ENCODE peak calls at places on chromosomes 6 and 20, in ten cellular contexts. Q is ascending aorta; W is neural crest cell; H is CD4-positive, alpha-beta T cell; F is psoas muscle; E is DMS53; U is activated CD4-positive, alpha-beta memory T cell treated with anti-CD3 and anti-CD28 coated beads for 36 hours; N is prostate gland; V is kidney epithelial cell; R is CD4-positive, alpha-beta memory T cell. Z is an unnamed sample.
A peak's percentile ranks its signal among the peaks of the same experiment; 100 is the strongest.

GRCh38 chr6:150874184-150874583 is 8.7 kb downstream of the MTHFD1L start:
- DNase-seq in Q (no peak), E (no peak), R (no peak), N (no peak), H (no peak), U (no peak), W (no peak), F (no peak), V (no peak), Z (no peak)

GRCh38 chr6:25630508-25631229 is 21.3 kb upstream of the SCGN start:
- DNase-seq in H (no peak), Q (no peak), E (no peak), U (no peak), F (no peak), W (no peak), V (no peak), R (no peak), N (no peak), Z (no peak)

GRCh38 chr6:151078655-151079054 is 161.1 kb upstream of the AKAP12 start:
- DNase-seq in F (no peak), V (no peak), Q (no peak), W (no peak), N (no peak), E (no peak), U (no peak), R (no peak), H (no peak), Z (no peak)

GRCh38 chr6:121055572-121056163 is 278.6 kb downstream of the TBC1D32 start:
- DNase-seq in R (peak; percentile 28), W (peak; percentile 9), U (no peak), F (no peak), Q (no peak), E (peak; percentile 62), V (no peak), N (no peak), H (no peak), Z (no peak)

GRCh38 chr6:70124882-70125535 is 177.9 kb downstream of the COL9A1 start:
- DNase-seq in Q (no peak), R (no peak), V (peak; percentile 39), E (no peak), W (no peak), U (no peak), N (no peak), F (no peak), H (no peak), Z (no peak)

GRCh38 chr6:97113170-97113569 is 169.8 kb downstream of the MMS22L start:
- DNase-seq in V (no peak), W (no peak), U (peak; percentile 30), E (no peak), N (no peak), H (no peak), R (no peak), F (no peak), Q (no peak), Z (no peak)

GRCh38 chr6:108113557-108114519 is 39.3 kb upstream of the OSTM1 start:
- DNase-seq in E (peak; percentile 60), U (peak; percentile 21), W (peak; percentile 46), R (no peak), N (no peak), H (no peak), F (peak; percentile 54), V (no peak), Q (no peak), Z (no peak)

GRCh38 chr6:36387440-36388303 is at the start of gene ETV7:
- DNase-seq in V (no peak), W (no peak), R (peak; percentile 35), H (peak; percentile 27), E (peak; percentile 73), U (peak; percentile 67), N (peak; percentile 23), Q (no peak), F (no peak), Z (no peak)

GRCh38 chr6:36121752-36122494 is 8.4 kb upstream of the MAPK13 start:
- DNase-seq in N (no peak), E (peak; percentile 6), V (no peak), R (no peak), H (no peak), Q (no peak), F (no peak), W (no peak), U (no peak), Z (no peak)

GRCh38 chr6:46265373-46265772 is 94.6 kb upstream of the ENPP5 start:
- DNase-seq in N (no peak), E (no peak), U (no peak), V (no peak), H (no peak), W (no peak), F (no peak), R (no peak), Q (no peak), Z (no peak)

GRCh38 chr6:108988291-108988690 is 106.4 kb downstream of the SESN1 start:
- DNase-seq in Q (no peak), E (no peak), H (no peak), V (no peak), F (no peak), W (no peak), N (no peak), U (no peak), R (no peak), Z (no peak)

GRCh38 chr20:62049342-62050165 is 16.1 kb downstream of the TAF4 start:
- DNase-seq in E (no peak), F (no peak), R (no peak), W (no peak), N (no peak), V (no peak), U (no peak), H (no peak), Q (no peak), Z (no peak)

GRCh38 chr6:169398342-169399105 is 144.9 kb upstream of the THBS2 start:
- DNase-seq in R (no peak), Q (no peak), H (no peak), V (no peak), N (no peak), F (no peak), E (no peak), U (no peak), W (no peak), Z (no peak)

GRCh38 chr6:98583506-98583905 is 250.9 kb upstream of the POU3F2 start:
- DNase-seq in H (no peak), W (no peak), V (no peak), N (no peak), U (no peak), R (no peak), Q (no peak), F (no peak), E (no peak), Z (no peak)

GRCh38 chr6:110781522-110782200 is 33.6 kb downstream of the CDK19 start:
- DNase-seq in V (no peak), Q (no peak), E (no peak), N (no peak), H (no peak), R (no peak), F (no peak), W (no peak), U (peak; percentile 15), Z (no peak)